ENCODE peak calls at places on chromosomes 16 and 17, in five cellular contexts. K, J, G, C and Y are unnamed samples.

GRCh38 chr16:19607610-19608280 is 52.2 kb downstream of the VPS35L start:
- DNase-seq in K (no peak), J (no peak), G (peak; percentile 69), C (no peak), Y (no peak)

GRCh38 chr16:1561836-1562235 is 28.4 kb downstream of the TMEM204 start:
- DNase-seq in K (no peak), J (no peak), G (no peak), C (no peak), Y (no peak)

GRCh38 chr17:10775058-10775457 is 28.8 kb downstream of the TMEM238L start:
- DNase-seq in K (no peak), J (no peak), G (no peak), C (no peak), Y (no peak)

GRCh38 chr17:70408768-70409167 is 239.4 kb downstream of the KCNJ2 start:
- DNase-seq in K (no peak), J (no peak), G (no peak), C (no peak), Y (no peak)

GRCh38 chr17:48351916-48352332 is 78.1 kb downstream of the SKAP1 start:
- DNase-seq in K (no peak), J (no peak), G (peak; percentile 66), C (peak; percentile 45), Y (no peak)

GRCh38 chr16:8194795-8195194 is 395.5 kb downstream of the TMEM114 start:
- DNase-seq in K (no peak), J (no peak), G (no peak), C (no peak), Y (no peak)

GRCh38 chr16:73033271-73033998 is 14.5 kb downstream of the ZFHX3 start:
- DNase-seq in K (no peak), J (no peak), G (no peak), C (no peak), Y (no peak)

GRCh38 chr17:47998044-47998443 is 27.1 kb downstream of the CDK5RAP3 start:
- DNase-seq in K (no peak), J (no peak), G (no peak), C (no peak), Y (no peak)

GRCh38 chr16:700684-701584 is 4.7 kb downstream of the FBXL16 start:
- DNase-seq in K (peak; percentile 46), J (no peak), G (no peak), C (no peak), Y (no peak)

GRCh38 chr16:86509759-86510464 is 415 bp upstream of the FOXF1 start:
- DNase-seq in K (no peak), J (no peak), G (peak; percentile 68), C (no peak), Y (no peak)

GRCh38 chr17:80201446-80201845 is 18.7 kb downstream of the SGSH start:
- DNase-seq in K (no peak), J (no peak), G (no peak), C (no peak), Y (no peak)

GRCh38 chr17:36148559-36149295 is 27.7 kb downstream of the TBC1D3B start:
- DNase-seq in K (peak; percentile 59), J (peak; percentile 78), G (peak; percentile 66), C (no peak), Y (peak; percentile 46)

GRCh38 chr17:13563916-13564315 is 37.8 kb downstream of the HS3ST3A1 start:
- DNase-seq in K (no peak), J (no peak), G (no peak), C (no peak), Y (no peak)

GRCh38 chr17:2749784-2750181 is 331 bp upstream of the CCDC92B start:
- DNase-seq in K (peak; percentile 67), J (peak; percentile 29), G (peak; percentile 54), C (no peak), Y (peak; percentile 94)

GRCh38 chr16:50260206-50261159 is 5.9 kb upstream of the ADCY7 start:
- DNase-seq in K (no peak), J (no peak), G (no peak), C (no peak), Y (no peak)